ENCODE peak calls at places on chromosomes 2 and 18, in eight cellular contexts. S, B, C, M, P, X, E and D are unnamed samples.

GRCh38 chr18:13570216-13570615 is 156.1 kb downstream of the FAM210A start:
- DNase-seq in C (no peak), E (no peak), P (no peak), B (no peak), X (no peak), M (no peak), S (no peak), D (no peak)

GRCh38 chr2:196849895-196850294 is 40.7 kb upstream of the C2orf66 start:
- DNase-seq in P (peak; percentile 48), E (peak; percentile 7), M (no peak), S (no peak), X (no peak), C (no peak), B (no peak), D (peak; percentile 30)

GRCh38 chr2:38394903-38395341 is 17.8 kb upstream of the ATL2 start:
- DNase-seq in S (no peak), X (no peak), P (no peak), C (no peak), M (no peak), B (no peak), E (no peak), D (no peak)

GRCh38 chr18:61738042-61738441 is 154.8 kb downstream of the RNF152 start:
- DNase-seq in X (no peak), S (no peak), M (no peak), B (no peak), P (peak; percentile 41), C (no peak), E (no peak), D (no peak)

GRCh38 chr2:50492452-50492851 is 539.5 kb downstream of the NRXN1 start:
- DNase-seq in M (peak; percentile 13), C (no peak), B (no peak), S (peak; percentile 6), X (peak; percentile 40), E (peak; percentile 67), P (peak; percentile 54), D (peak; percentile 63)

GRCh38 chr2:8148260-8148880 is 533.5 kb upstream of the ID2 start:
- DNase-seq in M (no peak), E (no peak), B (no peak), P (peak; percentile 91), C (no peak), X (no peak), S (no peak), D (no peak)

GRCh38 chr2:218448934-218449333 is 30.0 kb downstream of the VIL1 start:
- DNase-seq in S (no peak), E (no peak), C (no peak), P (peak; percentile 20), B (no peak), X (no peak), M (no peak), D (no peak)

GRCh38 chr2:131657895-131658768 is 130.4 kb downstream of the CCDC74A start:
- DNase-seq in M (no peak), P (no peak), B (no peak), S (no peak), E (no peak), X (no peak), C (no peak), D (no peak)

GRCh38 chr2:55459741-55460274 is 40.2 kb upstream of the CCDC88A start:
- DNase-seq in M (no peak), E (no peak), S (no peak), X (no peak), B (no peak), C (no peak), P (no peak), D (no peak)

GRCh38 chr2:36367497-36368353 is 12.1 kb downstream of the CRIM1 start:
- DNase-seq in X (no peak), B (no peak), E (no peak), S (no peak), C (no peak), P (no peak), M (no peak), D (no peak)

GRCh38 chr18:47323158-47323557 is 71.7 kb upstream of the SKOR2 start:
- DNase-seq in E (no peak), B (no peak), S (no peak), X (no peak), C (no peak), P (peak; percentile 75), M (no peak), D (no peak)

GRCh38 chr2:73072416-73072815 is 904 bp upstream of the SFXN5 start:
- DNase-seq in B (no peak), S (no peak), X (no peak), P (no peak), M (no peak), C (no peak), E (no peak), D (no peak)

GRCh38 chr2:99420751-99421299 is 69.0 kb downstream of the REV1 start:
- DNase-seq in B (no peak), S (no peak), M (no peak), E (no peak), X (no peak), P (peak; percentile 56), C (no peak), D (no peak)

GRCh38 chr2:110858135-110858737 is 125.9 kb downstream of the ACOXL start:
- DNase-seq in S (peak; percentile 43), P (no peak), E (peak; percentile 88), X (peak; percentile 76), M (peak; percentile 47), C (peak; percentile 18), B (no peak), D (peak; percentile 86)

GRCh38 chr2:48118895-48119294 is 212.6 kb upstream of the FBXO11 start:
- DNase-seq in E (no peak), C (no peak), B (no peak), P (no peak), S (no peak), M (no peak), X (no peak), D (no peak)

GRCh38 chr2:119674711-119675500 is 4.1 kb upstream of the TMEM177 start:
- DNase-seq in X (no peak), C (no peak), S (no peak), M (no peak), P (no peak), B (no peak), E (no peak), D (no peak)

GRCh38 chr2:133352719-133353118 is 215.5 kb downstream of the NCKAP5 start:
- DNase-seq in P (no peak), B (no peak), E (no peak), S (no peak), C (no peak), M (no peak), X (no peak), D (no peak)

GRCh38 chr2:23711979-23712755 is 214.8 kb downstream of the ATAD2B start:
- DNase-seq in S (no peak), C (no peak), X (no peak), M (no peak), P (peak; percentile 72), B (peak; percentile 61), E (no peak), D (no peak)

GRCh38 chr2:95296036-95296435 is 1.1 kb upstream of the KCNIP3 start:
- DNase-seq in B (no peak), P (no peak), X (no peak), E (no peak), M (peak; percentile 19), C (peak; percentile 23), S (no peak), D (no peak)